ENCODE peak calls at places on chromosomes 3 and 15, in seven cellular contexts. F is ovary, Y is stomach, U is heart left ventricle, B is tibial nerve, K is Peyer's patch, G is K562. J is an unnamed sample.

GRCh38 chr3:124883766-124884473 is 3.2 kb downstream of the ITGB5 start:
- DNase-seq in F (no peak), Y (no peak), U (no peak), B (no peak), K (no peak), G (no peak), J (no peak)

GRCh38 chr3:127637546-127637945 is 8.6 kb downstream of the PODXL2 start:
- DNase-seq in F (no peak), Y (no peak), U (no peak), B (no peak), K (peak; percentile 37), G (peak; percentile 52), J (no peak)

GRCh38 chr3:149273096-149273751 is 51.6 kb upstream of the CP start:
- DNase-seq in F (peak; percentile 31), Y (peak; percentile 40), U (no peak), B (peak; percentile 60), K (no peak), G (peak; percentile 51), J (no peak)

GRCh38 chr15:63439536-63440264 is 58.1 kb upstream of the CA12 start:
- DNase-seq in F (no peak), Y (no peak), U (no peak), B (no peak), K (no peak), G (no peak), J (no peak)

GRCh38 chr3:169344465-169344864 is 319.0 kb downstream of the MECOM start:
- DNase-seq in F (no peak), Y (no peak), U (no peak), B (no peak), K (no peak), G (no peak), J (no peak)

GRCh38 chr3:10017636-10018292 is 8.5 kb upstream of the FANCD2 start:
- DNase-seq in F (no peak), Y (no peak), U (no peak), B (no peak), K (peak; percentile 38), G (no peak), J (no peak)

GRCh38 chr15:66424963-66425612 is 38.4 kb downstream of the MAP2K1 start:
- DNase-seq in F (no peak), Y (no peak), U (no peak), B (no peak), K (no peak), G (no peak), J (no peak)

GRCh38 chr15:57872281-57873010 is 165.9 kb downstream of the POLR2M start:
- DNase-seq in F (no peak), Y (no peak), U (no peak), B (no peak), K (no peak), G (no peak), J (no peak)

GRCh38 chr15:36785396-36785795 is 206.0 kb downstream of the CDIN1 start:
- DNase-seq in F (no peak), Y (no peak), U (no peak), B (no peak), K (no peak), G (no peak), J (no peak)

GRCh38 chr3:1087066-1087555 is 5.7 kb upstream of the CNTN6 start:
- DNase-seq in F (no peak), Y (no peak), U (no peak), B (peak; percentile 52), K (no peak), G (no peak), J (no peak)

GRCh38 chr3:32285910-32286309 is 47.4 kb downstream of the CMTM8 start:
- DNase-seq in F (no peak), Y (no peak), U (no peak), B (no peak), K (no peak), G (no peak), J (no peak)

GRCh38 chr3:171184372-171184771 is 157.9 kb upstream of the SLC2A2 start:
- DNase-seq in F (no peak), Y (no peak), U (no peak), B (no peak), K (no peak), G (no peak), J (no peak)

GRCh38 chr15:74336061-74337005 is 31.1 kb downstream of the CYP11A1 start:
- DNase-seq in F (no peak), Y (no peak), U (no peak), B (no peak), K (no peak), G (no peak), J (no peak)

GRCh38 chr3:73546961-73547360 is 77.8 kb downstream of the PDZRN3 start:
- DNase-seq in F (no peak), Y (no peak), U (no peak), B (no peak), K (no peak), G (no peak), J (no peak)

GRCh38 chr3:129046037-129046731 is 14.4 kb upstream of the GP9 start:
- DNase-seq in F (no peak), Y (no peak), U (no peak), B (no peak), K (no peak), G (no peak), J (no peak)

GRCh38 chr3:72892081-72892763 is 4.4 kb downstream of the GXYLT2 start:
- DNase-seq in F (peak; percentile 58), Y (no peak), U (no peak), B (peak; percentile 45), K (no peak), G (no peak), J (no peak)

GRCh38 chr3:102224171-102224570 is 210.6 kb upstream of the ZPLD1 start:
- DNase-seq in F (no peak), Y (no peak), U (no peak), B (peak; percentile 47), K (peak; percentile 57), G (no peak), J (no peak)

GRCh38 chr15:70863450-70864218 is 9.7 kb upstream of the LARP6 start:
- DNase-seq in F (no peak), Y (no peak), U (no peak), B (peak; percentile 30), K (no peak), G (no peak), J (no peak)

GRCh38 chr15:48358229-48358641 is 27.0 kb downstream of the DUT start:
- DNase-seq in F (no peak), Y (no peak), U (no peak), B (no peak), K (no peak), G (no peak), J (no peak)

GRCh38 chr3:38583688-38584087 is 65.8 kb downstream of the SCN5A start:
- DNase-seq in F (no peak), Y (peak; percentile 8), U (no peak), B (no peak), K (peak; percentile 25), G (no peak), J (peak; percentile 70)

GRCh38 chr3:35946121-35946856 is 307.0 kb downstream of the ARPP21 start:
- DNase-seq in F (no peak), Y (no peak), U (no peak), B (no peak), K (no peak), G (no peak), J (no peak)

GRCh38 chr3:23094890-23095462 is 108.2 kb upstream of the UBE2E2 start:
- DNase-seq in F (no peak), Y (no peak), U (no peak), B (no peak), K (no peak), G (no peak), J (no peak)

GRCh38 chr3:42473083-42473932 is 29.1 kb upstream of the VIPR1 start:
- DNase-seq in F (no peak), Y (peak; percentile 74), U (no peak), B (no peak), K (peak; percentile 52), G (no peak), J (no peak)

GRCh38 chr3:57007513-57008415 is 52.7 kb upstream of the SPATA12 start:
- DNase-seq in F (peak; percentile 75), Y (peak; percentile 56), U (no peak), B (peak; percentile 69), K (peak; percentile 67), G (peak; percentile 47), J (no peak)

GRCh38 chr3:13110678-13111116 is 37.5 kb upstream of the IQSEC1 start:
- DNase-seq in F (no peak), Y (no peak), U (no peak), B (no peak), K (peak; percentile 89), G (no peak), J (no peak)

GRCh38 chr3:99648091-99648490 is 9.7 kb downstream of the COL8A1 start:
- DNase-seq in F (no peak), Y (no peak), U (no peak), B (no peak), K (no peak), G (no peak), J (no peak)

DNA sequence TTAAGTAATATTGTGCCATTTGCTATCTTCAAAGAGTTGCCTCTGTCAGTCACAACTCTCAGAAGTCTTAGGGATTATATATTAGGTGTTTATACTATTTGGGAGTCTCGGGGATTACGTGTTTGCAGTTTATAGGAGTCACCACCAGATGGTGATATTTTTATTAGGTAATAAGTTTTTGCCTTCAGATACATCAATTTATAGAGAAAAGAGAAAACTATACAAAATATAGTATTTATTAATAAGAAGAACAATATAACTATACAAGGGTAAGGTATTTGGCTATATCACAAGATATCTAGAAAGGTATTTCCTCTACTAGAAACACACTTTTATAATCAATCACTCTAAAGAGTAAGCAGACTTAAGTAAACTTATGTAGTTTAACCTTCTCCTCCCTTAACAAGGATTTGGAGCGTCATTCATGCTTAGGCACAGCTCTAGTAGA is 10.7 kb upstream of the DHX36 start:
- DNase-seq in F (no peak), Y (no peak), U (no peak), B (no peak), K (no peak), G (no peak), J (no peak)
- TF ChIP-seq CTCF in F (peak; percentile 19), Y (peak; percentile 59), U (peak; percentile 70), B (peak; percentile 67), K (peak; percentile 48), G (peak; percentile 20), J (peak; percentile 30)

DNA sequence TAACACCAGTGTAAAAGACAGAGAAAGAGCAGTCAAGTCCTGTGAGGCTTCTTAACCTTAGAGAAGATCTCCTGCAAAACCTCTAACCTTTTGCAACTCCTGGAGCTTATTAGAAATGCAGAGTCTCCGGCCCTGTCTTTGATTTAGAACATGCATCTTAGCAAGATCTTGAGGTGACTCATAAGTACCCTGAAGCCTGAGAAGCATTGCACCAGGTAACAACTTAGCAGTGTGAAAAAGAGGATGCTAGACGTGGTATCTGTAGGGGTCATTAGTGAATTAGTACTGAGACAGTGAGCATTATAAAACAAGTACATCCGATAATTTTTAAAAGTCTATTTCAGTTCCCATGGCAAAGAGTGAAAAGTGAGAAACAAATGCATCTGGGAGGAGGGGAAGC is 128.4 kb upstream of the IL12A start:
- DNase-seq in F (no peak), Y (no peak), U (no peak), B (no peak), K (no peak), G (no peak), J (no peak)
- H3K27ac ChIP-seq in F (no peak overlapping the region), Y (no peak overlapping the region), U (peak overlapping the region; percentile 90), B (no peak overlapping the region), K (no peak overlapping the region), G (no peak overlapping the region), J (no peak overlapping the region)

GRCh38 chr3:34238407-34238806 is 440.0 kb downstream of the PDCD6IP start:
- DNase-seq in F (no peak), Y (no peak), U (no peak), B (no peak), K (no peak), G (no peak), J (no peak)
- TF ChIP-seq POLR2A in F (no peak), Y (no peak), U (no peak), B (no peak), K (no peak), G (no peak), J (no peak)

GRCh38 chr3:107752202-107752990 is 229.6 kb downstream of the BBX start:
- DNase-seq in F (no peak), Y (no peak), U (no peak), B (no peak), K (no peak), G (no peak), J (no peak)
- TF ChIP-seq CTCF in F (no peak), Y (peak; percentile 8), U (peak; percentile 57), B (peak; percentile 5), K (peak; percentile 37), G (peak; percentile 41), J (no peak)

J was measured in vagina.